ENCODE peak calls at places on chromosomes 1 and 21, in seven cellular contexts. R is Caki2; Z is CD8-positive, alpha-beta T cell; X is neural crest cell; V is breast epithelium; W is heart right ventricle; B is endothelial cell of umbilical vein. F is an unnamed sample.

GRCh38 chr1:42950146-42950480 is 8.6 kb downstream of the SLC2A1 start:
- DNase-seq in R (no peak), Z (no peak), X (no peak), V (no peak), W (no peak), B (no peak), F (no peak)

GRCh38 chr1:155009221-155009711 is 6.7 kb downstream of the ZBTB7B start:
- DNase-seq in R (no peak), Z (no peak), X (no peak), V (no peak), W (no peak), B (no peak), F (no peak)

GRCh38 chr1:95935719-95936118 is 701.7 kb downstream of the RWDD3 start:
- DNase-seq in R (no peak), Z (no peak), X (no peak), V (no peak), W (no peak), B (no peak), F (no peak)

GRCh38 chr21:8989261-8989882 is 1532.0 kb upstream of the TPTE start:
- DNase-seq in R (no peak), Z (no peak), X (no peak), V (no peak), W (no peak), B (peak), F (no peak)

GRCh38 chr1:117732065-117732789 is 126.4 kb downstream of the TENT5C start:
- DNase-seq in R (no peak), Z (no peak), X (no peak), V (no peak), W (no peak), B (no peak), F (no peak)

GRCh38 chr1:23960291-23960718 is 677 bp downstream of the PNRC2 start:
- DNase-seq in R (no peak), Z (no peak), X (no peak), V (no peak), W (no peak), B (no peak), F (no peak)

GRCh38 chr1:192524223-192524622 is 51.4 kb upstream of the RGS1 start:
- DNase-seq in R (no peak), Z (no peak), X (no peak), V (no peak), W (no peak), B (peak), F (no peak)

GRCh38 chr1:205056956-205057568 is 14.1 kb downstream of the CNTN2 start:
- DNase-seq in R (no peak), Z (no peak), X (no peak), V (no peak), W (no peak), B (no peak), F (no peak)

F was measured in ureter.